ENCODE peak calls at places on chromosomes 7 and 10, in five cellular contexts. D, V, A, G and I are unnamed samples.

GRCh38 chr10:49104323-49104722 is 11.0 kb downstream of the VSTM4 start:
- DNase-seq in D (no peak), G (no peak), V (no peak), A (no peak), I (no peak)

GRCh38 chr10:93081834-93082233 is 8.1 kb downstream of the CYP26A1 start:
- DNase-seq in A (no peak), G (no peak), V (no peak), D (no peak), I (no peak)

GRCh38 chr7:117338020-117338419 is 15.2 kb upstream of the WNT2 start:
- DNase-seq in D (no peak), G (no peak), A (no peak), V (no peak), I (no peak)

GRCh38 chr10:62852961-62853702 is 37.0 kb upstream of the EGR2 start:
- DNase-seq in A (no peak), V (peak), D (no peak), G (no peak), I (no peak)

GRCh38 chr7:5234852-5235831 is 45.1 kb downstream of the WIPI2 start:
- DNase-seq in G (no peak), A (no peak), V (no peak), D (peak), I (no peak)

GRCh38 chr10:124719213-124719851 is 24.8 kb downstream of the FAM53B start:
- DNase-seq in V (peak), G (no peak), A (no peak), D (peak), I (peak)

GRCh38 chr10:93916257-93917063 is 22.7 kb downstream of the SLC35G1 start:
- DNase-seq in V (no peak), D (peak), G (no peak), A (no peak), I (no peak)

GRCh38 chr10:11023554-11023953 is 5.9 kb downstream of the CELF2 start:
- DNase-seq in G (no peak), V (no peak), D (no peak), A (no peak), I (no peak)

GRCh38 chr7:105270117-105270516 is 118.6 kb downstream of the SRPK2 start:
- DNase-seq in G (no peak), D (no peak), A (no peak), V (peak), I (no peak)

GRCh38 chr10:133124357-133125211 is 35.4 kb upstream of the KNDC1 start:
- DNase-seq in V (peak), A (no peak), G (no peak), D (peak), I (peak)

GRCh38 chr10:4503076-4503475 is 322.9 kb upstream of the AKR1E2 start:
- DNase-seq in D (no peak), G (no peak), V (no peak), A (no peak), I (no peak)

GRCh38 chr7:96495751-96496216 is 173.9 kb upstream of the SLC25A13 start:
- DNase-seq in V (peak), D (no peak), A (no peak), G (no peak), I (no peak)

GRCh38 chr10:34305189-34305588 is 509.9 kb downstream of the PARD3 start:
- DNase-seq in V (peak), G (no peak), A (no peak), D (no peak), I (no peak)

GRCh38 chr10:6204063-6204340 is 1.3 kb downstream of the PFKFB3 start:
- DNase-seq in A (no peak), V (peak), G (no peak), D (peak), I (no peak)

GRCh38 chr7:1675036-1675671 is 5.1 kb downstream of the ELFN1 start:
- DNase-seq in G (no peak), V (peak), D (no peak), A (no peak), I (no peak)

GRCh38 chr10:37976091-37976879 is at the start of gene ZNF25:
- DNase-seq in D (peak), V (peak), G (peak), A (peak), I (peak)

GRCh38 chr10:49273082-49273465 is 25.9 kb upstream of the C10orf71 start:
- DNase-seq in D (no peak), V (no peak), A (no peak), G (no peak), I (no peak)

GRCh38 chr10:126373982-126374381 is 14.3 kb downstream of the ADAM12 start:
- DNase-seq in A (no peak), D (peak), V (no peak), G (no peak), I (no peak)

GRCh38 chr7:7757576-7757975 is 39.2 kb upstream of the RPA3 start:
- DNase-seq in G (no peak), V (no peak), D (no peak), A (no peak), I (no peak)

GRCh38 chr10:93718937-93719725 is 16.7 kb upstream of the FRA10AC1 start:
- DNase-seq in V (no peak), A (no peak), D (no peak), G (no peak), I (no peak)